ENCODE peak calls at places on chromosome 10, in six cellular contexts. L is tibial nerve, Z is upper lobe of right lung, J is astrocyte of the spinal cord, M is cardiac fibroblast, N is BE2C. D is an unnamed sample.
A peak's percentile ranks its signal among the peaks of the same experiment; 100 is the strongest.

GRCh38 chr10:83654689-83655088 is 484.6 kb upstream of the GHITM start:
- DNase-seq in N (no peak), L (no peak), Z (no peak), M (no peak), J (no peak), D (no peak)

GRCh38 chr10:35639021-35639521 is 3.0 kb downstream of the FZD8 start:
- DNase-seq in M (no peak), J (no peak), L (no peak), Z (no peak), N (no peak), D (no peak)

GRCh38 chr10:57716884-57717283 is 550.8 kb downstream of the IPMK start:
- DNase-seq in J (peak; percentile 63), L (no peak), Z (no peak), N (no peak), M (peak; percentile 72), D (no peak)

GRCh38 chr10:47354162-47354561 is 6.0 kb downstream of the RBP3 start:
- DNase-seq in M (peak; percentile 31), J (peak; percentile 11), L (no peak), Z (no peak), N (no peak), D (no peak)

GRCh38 chr10:131857156-131858117 is 43.4 kb upstream of the PPP2R2D start:
- DNase-seq in L (no peak), N (peak; percentile 3), M (no peak), J (no peak), Z (peak; percentile 57), D (peak; percentile 58)

GRCh38 chr10:64726466-64726865 is 1205.3 kb downstream of the REEP3 start:
- DNase-seq in Z (no peak), J (no peak), N (no peak), M (no peak), L (no peak), D (no peak)

GRCh38 chr10:68099736-68100135 is 9.6 kb upstream of the MYPN start:
- DNase-seq in N (peak; percentile 15), L (no peak), J (peak; percentile 66), M (peak; percentile 83), Z (no peak), D (no peak)

GRCh38 chr10:112915590-112916572 is 34.2 kb upstream of the TCF7L2 start:
- DNase-seq in M (peak; percentile 70), J (peak; percentile 69), N (no peak), L (no peak), Z (no peak), D (no peak)

GRCh38 chr10:21523557-21524008 is 1.9 kb downstream of the SKIDA1 start:
- DNase-seq in N (peak; percentile 82), J (peak; percentile 50), Z (no peak), L (no peak), M (no peak), D (no peak)

GRCh38 chr10:117224881-117225280 is 16.0 kb upstream of the SLC18A2 start:
- DNase-seq in M (no peak), J (no peak), N (no peak), L (no peak), Z (no peak), D (no peak)

GRCh38 chr10:60944159-60944909 is at the start of gene RHOBTB1:
- DNase-seq in Z (peak; percentile 91), J (peak; percentile 88), M (peak; percentile 82), N (peak; percentile 84), L (peak; percentile 64), D (peak; percentile 86)

GRCh38 chr10:48363617-48364355 is 57.3 kb downstream of the MAPK8 start:
- DNase-seq in M (peak; percentile 86), J (peak; percentile 85), N (peak; percentile 31), L (peak; percentile 20), Z (no peak), D (no peak)

GRCh38 chr10:78656815-78657621 is 411.7 kb upstream of the ZMIZ1 start:
- DNase-seq in L (no peak), N (peak; percentile 84), J (peak; percentile 28), M (no peak), Z (no peak), D (peak; percentile 79)

GRCh38 chr10:110069502-110069982 is 61.8 kb downstream of the ADD3 start:
- DNase-seq in J (peak; percentile 22), M (no peak), N (no peak), Z (no peak), L (no peak), D (no peak)

GRCh38 chr10:11034762-11035161 is 17.1 kb downstream of the CELF2 start:
- DNase-seq in N (no peak), J (no peak), L (no peak), Z (no peak), M (no peak), D (no peak)

GRCh38 chr10:35533565-35533964 is 71.6 kb upstream of the GJD4 start:
- DNase-seq in Z (no peak), M (peak; percentile 62), J (peak; percentile 66), L (no peak), N (peak; percentile 7), D (no peak)

GRCh38 chr10:82252081-82252480 is 377.1 kb downstream of the NRG3 start:
- DNase-seq in N (no peak), M (peak; percentile 69), Z (no peak), L (no peak), J (no peak), D (no peak)

DNA sequence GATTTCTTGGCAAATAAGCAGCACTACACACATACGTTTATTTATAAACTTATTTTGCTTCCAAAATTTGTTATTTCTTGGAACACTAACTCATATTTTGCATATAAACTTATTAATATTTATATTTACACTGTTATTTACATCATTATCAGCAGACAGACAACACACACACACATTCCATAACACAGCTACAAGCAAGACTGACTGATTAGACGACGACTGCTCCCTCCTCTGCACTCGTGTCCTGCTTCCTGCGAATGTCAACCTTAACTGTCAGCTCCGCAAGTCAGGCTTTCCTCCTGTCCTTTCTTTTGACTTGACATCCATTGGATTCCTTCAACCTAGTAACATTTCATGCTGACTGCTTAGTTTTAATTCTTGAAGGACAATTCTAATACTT is 96.6 kb downstream of the ATE1 start:
- DNase-seq in J (no peak), M (no peak), Z (no peak), L (no peak), N (no peak), D (no peak)
- TF ChIP-seq CTCF in J (no peak), M (no peak), Z (no peak), L (no peak), N (no peak), D (no peak)

DNA sequence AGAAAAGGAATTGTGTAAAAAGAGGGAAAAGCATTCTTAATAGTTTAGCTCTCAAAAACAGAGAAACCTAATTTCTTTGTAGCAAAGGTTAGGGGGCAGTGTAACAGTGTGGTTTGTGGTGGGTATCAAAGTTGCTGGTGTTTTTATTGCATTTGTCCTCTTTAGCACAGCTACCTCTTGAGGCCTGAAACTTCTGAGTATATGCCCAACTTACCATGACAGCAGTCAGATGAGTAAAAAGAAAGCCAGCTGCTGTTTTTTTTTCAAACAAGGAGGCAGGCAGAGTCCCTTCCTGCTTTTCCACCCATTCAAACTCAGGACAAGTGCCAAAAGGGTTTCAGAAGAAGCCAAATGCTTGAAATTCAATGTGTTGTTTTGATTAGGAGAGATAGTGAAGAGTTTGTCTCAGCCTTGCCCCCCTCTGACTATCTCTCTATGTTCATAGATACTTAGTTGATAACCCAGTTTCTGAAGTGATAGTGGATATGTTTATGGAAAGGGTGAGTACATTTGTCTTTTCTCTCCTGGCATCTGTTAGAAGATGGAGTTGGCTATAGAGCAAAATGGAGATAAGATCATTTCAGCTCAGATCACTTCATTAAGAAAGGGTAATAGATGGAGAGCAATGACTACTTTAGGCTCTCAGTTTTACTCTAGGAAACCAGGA is 23.1 kb downstream of the GBF1 start:
- DNase-seq in J (peak; percentile 45), L (no peak), Z (no peak), N (no peak), M (peak; percentile 49), D (no peak)
- TF ChIP-seq CTCF in J (no peak), L (no peak), Z (no peak), N (peak; percentile 7), M (no peak), D (no peak)

DNA sequence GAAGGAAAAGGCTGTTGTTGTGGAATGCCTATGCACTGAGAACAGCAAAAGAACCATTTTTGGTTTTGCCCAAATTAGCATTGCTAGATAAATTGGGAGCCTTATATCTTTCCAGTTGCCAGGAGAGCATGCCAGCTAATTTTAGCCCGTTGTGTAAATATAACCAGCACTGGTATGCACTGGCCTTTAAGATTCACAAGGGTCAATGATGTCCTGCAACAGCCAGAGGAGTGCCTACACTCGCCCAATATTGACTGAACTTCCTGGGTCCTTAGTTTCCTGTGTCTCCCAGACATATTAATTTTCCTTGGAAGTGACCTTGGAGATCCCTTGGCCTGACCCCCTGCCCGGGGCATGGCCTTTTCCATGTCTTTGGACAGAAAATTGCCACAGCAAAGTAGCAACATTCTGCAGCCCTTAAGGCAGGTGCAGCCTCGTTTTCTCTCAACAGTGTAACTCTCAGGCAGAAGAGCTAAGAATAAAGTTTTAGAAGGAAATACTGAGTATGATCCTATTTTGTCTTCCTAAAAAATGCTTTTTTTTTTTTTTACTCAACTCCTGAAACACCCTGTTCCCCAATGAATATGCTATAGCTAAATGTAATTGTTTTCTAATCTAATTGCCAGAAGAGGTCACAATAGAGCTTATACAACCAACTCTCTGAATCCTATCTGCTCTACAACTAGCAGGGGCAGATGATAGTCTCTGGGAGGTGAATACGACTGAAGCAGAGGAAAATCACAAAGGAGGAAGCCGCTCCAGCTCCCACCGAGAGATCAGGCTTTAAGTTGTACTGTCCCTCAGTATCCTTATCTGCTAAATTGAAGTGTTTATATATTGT is 131.9 kb upstream of the PCGF5 start:
- DNase-seq in Z (no peak), J (peak; percentile 22), N (no peak), M (peak; percentile 43), L (no peak), D (no peak)
- TF ChIP-seq CTCF in Z (peak; percentile 14), J (no peak), N (no peak), M (peak; percentile 17), L (no peak), D (no peak)

GRCh38 chr10:88404133-88404532 is 179.0 kb downstream of the RNLS start:
- DNase-seq in M (no peak), N (no peak), L (no peak), J (no peak), Z (no peak), D (no peak)

GRCh38 chr10:88399240-88399639 is 183.9 kb downstream of the RNLS start:
- DNase-seq in L (no peak), Z (no peak), N (no peak), J (no peak), M (no peak), D (no peak)

GRCh38 chr10:88401671-88402347 is 181.3 kb downstream of the RNLS start:
- DNase-seq in J (peak; percentile 37), Z (no peak), M (peak; percentile 60), N (no peak), L (no peak), D (no peak)
- TF ChIP-seq CTCF in J (peak; percentile 42), Z (peak; percentile 37), M (peak; percentile 37), N (peak; percentile 31), L (peak; percentile 26), D (no peak)

DNA sequence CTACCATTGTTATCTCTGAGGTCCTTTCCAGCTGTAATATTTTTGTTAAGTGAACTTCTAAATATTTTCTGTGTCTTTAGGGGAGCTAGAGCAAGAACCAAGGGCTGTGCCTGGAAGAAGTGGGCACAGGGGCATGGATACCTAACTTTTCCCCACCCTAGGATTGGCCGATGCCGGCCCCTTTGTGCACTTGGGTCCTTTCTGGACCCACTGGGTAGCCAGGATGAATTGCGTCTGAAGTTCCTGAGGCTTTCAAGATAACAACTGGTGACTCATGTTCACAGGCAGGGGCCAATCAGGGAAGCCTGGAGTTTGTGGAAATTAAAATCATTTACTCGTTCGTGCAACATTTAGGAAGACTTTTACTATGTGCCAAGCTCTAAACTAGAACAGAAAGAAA is 758 bp downstream of the DPCD start:
- DNase-seq in L (no peak), N (no peak), J (peak; percentile 27), Z (no peak), M (peak; percentile 56), D (no peak)
- TF ChIP-seq CTCF in L (no peak), N (no peak), J (no peak), Z (no peak), M (no peak), D (no peak)